ENCODE peak calls at places on chromosomes 1 and 21, in six cellular contexts. Z is amniotic stem cell, E is SJSA1, U is cardiac muscle cell, O is neural crest cell, F is EL. G is an unnamed sample.

GRCh38 chr1:88801575-88802208 is 89.7 kb downstream of the GTF2B start:
- DNase-seq in Z (no peak), E (no peak), U (peak; percentile 7), O (no peak), F (peak; percentile 28), G (no peak)

GRCh38 chr1:172682812-172683211 is 23.9 kb downstream of the FASLG start:
- DNase-seq in Z (no peak), E (no peak), U (no peak), O (no peak), F (no peak), G (no peak)

GRCh38 chr1:190140644-190141043 is 337.0 kb downstream of the BRINP3 start:
- DNase-seq in Z (no peak), E (no peak), U (no peak), O (no peak), F (no peak), G (no peak)

GRCh38 chr1:171468120-171468790 is 17.1 kb upstream of the PRRC2C start:
- DNase-seq in Z (no peak), E (no peak), U (peak; percentile 37), O (no peak), F (peak; percentile 51), G (no peak)

GRCh38 chr1:81800741-81801031 is at the start of gene ADGRL2:
- DNase-seq in Z (no peak), E (no peak), U (no peak), O (peak; percentile 56), F (no peak), G (no peak)

GRCh38 chr21:42537106-42537742 is 23.6 kb downstream of the SLC37A1 start:
- DNase-seq in Z (no peak), E (no peak), U (no peak), O (no peak), F (no peak), G (no peak)

GRCh38 chr1:35533596-35533995 is 23.6 kb downstream of the KIAA0319L start:
- DNase-seq in Z (no peak), E (no peak), U (no peak), O (no peak), F (no peak), G (no peak)

GRCh38 chr1:23555949-23556640 is 3.2 kb downstream of the ID3 start:
- DNase-seq in Z (no peak), E (peak; percentile 80), U (peak; percentile 75), O (no peak), F (peak; percentile 81), G (no peak)

GRCh38 chr1:174982971-174983689 is 16.6 kb upstream of the CACYBP start:
- DNase-seq in Z (no peak), E (no peak), U (peak; percentile 77), O (peak; percentile 26), F (peak; percentile 48), G (no peak)

GRCh38 chr1:30084909-30085571 is 638.3 kb downstream of the MATN1 start:
- DNase-seq in Z (no peak), E (no peak), U (no peak), O (no peak), F (no peak), G (no peak)

GRCh38 chr1:114352797-114353196 is 158.2 kb downstream of the TRIM33 start:
- DNase-seq in Z (no peak), E (no peak), U (peak; percentile 69), O (no peak), F (no peak), G (no peak)

GRCh38 chr1:44672956-44673674 is 1.2 kb downstream of the TMEM53 start:
- DNase-seq in Z (no peak), E (no peak), U (no peak), O (no peak), F (no peak), G (no peak)

GRCh38 chr1:202961220-202961880 is 3.2 kb upstream of the ADIPOR1 start:
- DNase-seq in Z (no peak), E (no peak), U (no peak), O (no peak), F (no peak), G (no peak)

GRCh38 chr1:55310517-55310927 is 95.4 kb upstream of the USP24 start:
- DNase-seq in Z (peak; percentile 91), E (peak; percentile 94), U (peak; percentile 97), O (no peak), F (peak; percentile 99), G (no peak)

GRCh38 chr21:38985423-38986378 is 180.0 kb downstream of the ETS2 start:
- DNase-seq in Z (peak; percentile 76), E (peak; percentile 86), U (peak; percentile 97), O (no peak), F (peak; percentile 89), G (no peak)

GRCh38 chr1:152013664-152014237 is 20.1 kb upstream of the S100A10 start:
- DNase-seq in Z (no peak), E (no peak), U (peak; percentile 70), O (no peak), F (peak; percentile 56), G (no peak)

GRCh38 chr1:165235777-165236285 is 120.7 kb downstream of the LMX1A start:
- DNase-seq in Z (no peak), E (no peak), U (peak; percentile 4), O (peak; percentile 20), F (no peak), G (peak; percentile 49)

GRCh38 chr1:178540646-178541045 is 27.7 kb downstream of the TEX35 start:
- DNase-seq in Z (peak; percentile 87), E (no peak), U (peak; percentile 63), O (no peak), F (peak; percentile 92), G (peak; percentile 83)

GRCh38 chr1:107171378-107171777 is 30.5 kb downstream of the NTNG1 start:
- DNase-seq in Z (no peak), E (no peak), U (no peak), O (no peak), F (no peak), G (no peak)

GRCh38 chr1:205827623-205828022 is 14.6 kb upstream of the SLC41A1 start:
- DNase-seq in Z (no peak), E (no peak), U (no peak), O (no peak), F (no peak), G (no peak)

GRCh38 chr1:160436975-160437374 is 36.6 kb downstream of the VANGL2 start:
- DNase-seq in Z (no peak), E (no peak), U (peak; percentile 39), O (no peak), F (no peak), G (no peak)

GRCh38 chr1:155005076-155005971 is 2.7 kb downstream of the ZBTB7B start:
- DNase-seq in Z (no peak), E (no peak), U (no peak), O (no peak), F (peak; percentile 19), G (peak; percentile 84)

GRCh38 chr1:28127617-28128257 is 39.3 kb upstream of the EYA3 start:
- DNase-seq in Z (no peak), E (no peak), U (no peak), O (no peak), F (no peak), G (peak; percentile 39)

GRCh38 chr1:87279966-87280535 is 48.6 kb upstream of the LMO4 start:
- DNase-seq in Z (no peak), E (no peak), U (peak; percentile 21), O (no peak), F (no peak), G (no peak)

GRCh38 chr1:85611856-85612255 is 31.3 kb downstream of the CCN1 start:
- DNase-seq in Z (peak; percentile 93), E (peak; percentile 98), U (peak; percentile 99), O (no peak), F (peak; percentile 100), G (no peak)

GRCh38 chr1:43134068-43134467 is 38.0 kb downstream of the EBNA1BP2 start:
- DNase-seq in Z (no peak), E (no peak), U (no peak), O (no peak), F (no peak), G (no peak)

GRCh38 chr1:237444120-237444790 is 402.3 kb downstream of the RYR2 start:
- DNase-seq in Z (no peak), E (no peak), U (no peak), O (no peak), F (no peak), G (peak; percentile 72)

GRCh38 chr1:205057808-205058575 is 15.0 kb downstream of the CNTN2 start:
- DNase-seq in Z (no peak), E (no peak), U (no peak), O (no peak), F (no peak), G (no peak)

GRCh38 chr1:228416217-228416971 is at the start of gene TRIM17:
- DNase-seq in Z (no peak), E (no peak), U (peak; percentile 44), O (peak; percentile 59), F (peak; percentile 32), G (no peak)

GRCh38 chr1:184075040-184076029 is 23.8 kb downstream of the TSEN15 start:
- DNase-seq in Z (peak; percentile 35), E (no peak), U (peak; percentile 79), O (peak; percentile 34), F (peak; percentile 67), G (peak; percentile 81)

GRCh38 chr1:203379831-203380230 is 28.9 kb upstream of the FMOD start:
- DNase-seq in Z (no peak), E (no peak), U (no peak), O (no peak), F (no peak), G (no peak)

GRCh38 chr1:34985063-34985770 is at the start of gene TMEM35B:
- DNase-seq in Z (peak; percentile 18), E (peak; percentile 72), U (peak; percentile 66), O (peak; percentile 33), F (peak; percentile 63), G (peak; percentile 42)

GRCh38 chr1:3103977-3104677 is 35.1 kb downstream of the PRDM16 start:
- DNase-seq in Z (no peak), E (no peak), U (no peak), O (no peak), F (no peak), G (no peak)

GRCh38 chr1:170685166-170685565 is 21.2 kb downstream of the PRRX1 start:
- DNase-seq in Z (peak; percentile 57), E (no peak), U (peak; percentile 49), O (no peak), F (peak; percentile 75), G (no peak)

GRCh38 chr1:39672551-39672947 is 642 bp upstream of the NT5C1A start:
- DNase-seq in Z (no peak), E (no peak), U (peak; percentile 35), O (no peak), F (no peak), G (no peak)

GRCh38 chr21:44918107-44918470 is 2.6 kb downstream of the ITGB2 start:
- DNase-seq in Z (no peak), E (no peak), U (no peak), O (no peak), F (no peak), G (no peak)

GRCh38 chr1:70134148-70134547 is 71.2 kb downstream of the LRRC40 start:
- DNase-seq in Z (no peak), E (no peak), U (no peak), O (no peak), F (peak; percentile 20), G (no peak)

GRCh38 chr1:78045850-78046778 is at the start of gene GIPC2:
- DNase-seq in Z (no peak), E (no peak), U (peak; percentile 31), O (no peak), F (peak; percentile 48), G (no peak)

G was measured in putamen.